ENCODE peak calls at places on chromosomes 13 and 19, in eight cellular contexts. I is colonic mucosa; E is cardiac muscle cell; L is psoas muscle; B is naive thymus-derived CD4-positive, alpha-beta T cell; C is effector memory CD4-positive, alpha-beta T cell; D is GM23248; H is thyroid gland. Z is an unnamed sample.

GRCh38 chr13:108376308-108376707 is 106.8 kb downstream of the TNFSF13B start:
- DNase-seq in I (no peak), E (no peak), L (no peak), B (no peak), C (no peak), D (no peak), H (no peak), Z (no peak)

GRCh38 chr19:7839476-7839875 is 9.5 kb downstream of the EVI5L start:
- DNase-seq in I (no peak), E (no peak), L (no peak), B (no peak), C (no peak), D (no peak), H (no peak), Z (no peak)

GRCh38 chr19:46428278-46429141 is at the start of gene PNMA8C:
- DNase-seq in I (no peak), E (peak; percentile 72), L (peak; percentile 80), B (no peak), C (no peak), D (peak; percentile 78), H (peak; percentile 66), Z (no peak)

GRCh38 chr13:32210081-32210480 is 105.1 kb downstream of the ZAR1L start:
- DNase-seq in I (no peak), E (no peak), L (no peak), B (no peak), C (no peak), D (no peak), H (no peak), Z (no peak)

GRCh38 chr19:14433454-14434156 is 499 bp downstream of the PKN1 start:
- DNase-seq in I (peak; percentile 80), E (no peak), L (no peak), B (peak; percentile 55), C (peak; percentile 39), D (peak; percentile 39), H (peak; percentile 65), Z (no peak)

GRCh38 chr19:19211499-19212432 is at the start of gene NCAN:
- DNase-seq in I (no peak), E (peak; percentile 65), L (no peak), B (no peak), C (no peak), D (no peak), H (no peak), Z (no peak)

GRCh38 chr13:104143760-104144406 is 1077.7 kb upstream of the SLC10A2 start:
- DNase-seq in I (no peak), E (peak; percentile 29), L (no peak), B (no peak), C (no peak), D (no peak), H (no peak), Z (no peak)

GRCh38 chr13:50990540-50991506 is 81.2 kb downstream of the RNASEH2B start:
- DNase-seq in I (no peak), E (peak; percentile 50), L (peak; percentile 75), B (no peak), C (no peak), D (peak; percentile 87), H (no peak), Z (no peak)

GRCh38 chr19:46426506-46427162 is 2.1 kb downstream of the PNMA8C start:
- DNase-seq in I (peak; percentile 54), E (peak; percentile 95), L (peak; percentile 85), B (no peak), C (no peak), D (peak; percentile 89), H (peak; percentile 86), Z (no peak)

GRCh38 chr19:2575734-2576481 is 100.0 kb downstream of the GADD45B start:
- DNase-seq in I (peak; percentile 47), E (no peak), L (peak; percentile 94), B (no peak), C (no peak), D (peak; percentile 97), H (peak; percentile 48), Z (no peak)

DNA sequence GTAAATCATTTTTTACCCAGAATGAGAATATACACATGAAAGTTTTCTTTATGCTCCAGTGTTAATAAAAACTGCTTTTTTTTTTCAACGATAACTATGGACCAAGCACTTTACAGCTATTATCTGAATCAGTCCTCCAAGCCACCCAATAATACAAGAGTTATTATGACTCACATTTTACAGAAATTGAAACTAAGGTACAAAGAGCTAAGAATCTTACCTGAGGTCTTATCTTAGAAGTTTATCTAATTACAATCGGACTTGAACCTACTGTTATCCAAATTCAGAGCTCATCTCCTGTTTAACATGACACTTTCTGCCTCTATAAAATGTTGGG is 6.6 kb upstream of the FOXO1 start:
- DNase-seq in I (no peak), E (no peak), L (no peak), B (no peak), C (no peak), D (no peak), H (no peak), Z (no peak)
- H3K27ac ChIP-seq in I (no peak overlapping the region), E (no peak overlapping the region), L (peak overlapping the region; percentile 4), B (no peak overlapping the region), C (no peak overlapping the region), D (no peak overlapping the region), H (no peak overlapping the region), Z (peak overlapping the region; percentile 59)

DNA sequence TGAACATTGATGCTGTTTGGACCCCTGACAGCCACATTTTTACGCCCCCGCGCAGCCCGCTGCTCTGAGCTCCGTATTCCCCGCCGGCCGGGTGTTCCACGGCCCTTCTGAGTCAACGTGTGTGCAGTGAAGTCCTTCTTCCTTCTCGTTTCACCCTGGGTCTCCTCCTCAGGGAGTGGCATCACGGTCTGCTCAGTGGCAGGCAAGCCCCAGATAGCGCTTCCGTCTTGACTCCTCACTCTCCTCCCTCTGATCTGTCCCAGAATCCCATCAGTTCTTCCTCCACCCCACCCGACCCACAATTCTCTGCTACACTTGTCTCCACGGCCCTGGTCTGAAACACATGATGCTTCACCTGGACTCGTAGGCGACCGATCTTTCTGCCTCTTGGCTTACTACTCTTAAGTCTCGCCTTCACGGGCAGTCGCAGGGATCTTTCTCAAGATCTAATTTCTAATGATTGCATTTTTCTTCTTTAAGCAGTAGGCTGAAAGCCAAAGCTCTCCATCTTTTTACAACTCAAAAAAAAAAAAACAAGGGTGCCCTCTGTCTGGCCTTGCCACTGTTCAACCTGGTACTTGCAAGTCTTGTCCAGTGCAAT is 33.9 kb downstream of the CCNE1 start:
- DNase-seq in I (peak; percentile 67), E (peak; percentile 53), L (peak; percentile 45), B (peak; percentile 37), C (peak; percentile 8), D (peak; percentile 71), H (peak; percentile 31), Z (no peak)
- H3K27ac ChIP-seq in I (peak overlapping the region; percentile 77), E (peak overlapping the region; percentile 61), L (peak overlapping the region; percentile 82), B (peak overlapping the region; percentile 92), C (peak overlapping the region; percentile 73), D (peak overlapping the region; percentile 18), H (no peak overlapping the region), Z (peak overlapping the region; percentile 73)

GRCh38 chr19:36009633-36010379 is 1.2 kb upstream of the SYNE4 start:
- DNase-seq in I (no peak), E (no peak), L (no peak), B (no peak), C (no peak), D (no peak), H (no peak), Z (no peak)

GRCh38 chr19:36009220-36009619 is 607 bp upstream of the SYNE4 start:
- DNase-seq in I (peak; percentile 72), E (peak; percentile 65), L (peak; percentile 80), B (no peak), C (no peak), D (peak; percentile 93), H (peak; percentile 76), Z (no peak)

GRCh38 chr19:36010402-36010801 is 1.8 kb upstream of the SYNE4 start:
- DNase-seq in I (no peak), E (no peak), L (no peak), B (no peak), C (no peak), D (no peak), H (no peak), Z (no peak)

GRCh38 chr19:36006955-36007354 is 1.7 kb downstream of the SYNE4 start:
- DNase-seq in I (no peak), E (no peak), L (no peak), B (no peak), C (no peak), D (no peak), H (no peak), Z (no peak)

GRCh38 chr19:36008336-36008978 is at the start of gene SYNE4:
- DNase-seq in I (peak; percentile 81), E (peak; percentile 56), L (no peak), B (no peak), C (no peak), D (peak; percentile 12), H (peak; percentile 90), Z (no peak)
- H3K27ac ChIP-seq in I (peak within 1 kb of the TSS; percentile 75), E (no peak within 1 kb of the TSS), L (no peak within 1 kb of the TSS), B (peak within 1 kb of the TSS; percentile 38), C (no peak within 1 kb of the TSS), D (no peak within 1 kb of the TSS), H (peak within 1 kb of the TSS; percentile 71), Z (peak within 1 kb of the TSS; percentile 29)

GRCh38 chr13:110000534-110001345 is 214.4 kb upstream of the IRS2 start:
- DNase-seq in I (no peak), E (no peak), L (no peak), B (no peak), C (no peak), D (peak; percentile 63), H (no peak), Z (no peak)
- H3K27ac ChIP-seq in I (no peak overlapping the region), E (no peak overlapping the region), L (no peak overlapping the region), B (no peak overlapping the region), C (no peak overlapping the region), D (peak overlapping the region; percentile 19), H (no peak overlapping the region), Z (no peak overlapping the region)

GRCh38 chr13:66915596-66916185 is 314.4 kb downstream of the PCDH9 start:
- DNase-seq in I (no peak), E (no peak), L (no peak), B (no peak), C (no peak), D (no peak), H (no peak), Z (no peak)
- H3K27ac ChIP-seq in I (no peak overlapping the region), E (no peak overlapping the region), L (no peak overlapping the region), B (no peak overlapping the region), C (no peak overlapping the region), D (no peak overlapping the region), H (no peak overlapping the region), Z (no peak overlapping the region)

DNA sequence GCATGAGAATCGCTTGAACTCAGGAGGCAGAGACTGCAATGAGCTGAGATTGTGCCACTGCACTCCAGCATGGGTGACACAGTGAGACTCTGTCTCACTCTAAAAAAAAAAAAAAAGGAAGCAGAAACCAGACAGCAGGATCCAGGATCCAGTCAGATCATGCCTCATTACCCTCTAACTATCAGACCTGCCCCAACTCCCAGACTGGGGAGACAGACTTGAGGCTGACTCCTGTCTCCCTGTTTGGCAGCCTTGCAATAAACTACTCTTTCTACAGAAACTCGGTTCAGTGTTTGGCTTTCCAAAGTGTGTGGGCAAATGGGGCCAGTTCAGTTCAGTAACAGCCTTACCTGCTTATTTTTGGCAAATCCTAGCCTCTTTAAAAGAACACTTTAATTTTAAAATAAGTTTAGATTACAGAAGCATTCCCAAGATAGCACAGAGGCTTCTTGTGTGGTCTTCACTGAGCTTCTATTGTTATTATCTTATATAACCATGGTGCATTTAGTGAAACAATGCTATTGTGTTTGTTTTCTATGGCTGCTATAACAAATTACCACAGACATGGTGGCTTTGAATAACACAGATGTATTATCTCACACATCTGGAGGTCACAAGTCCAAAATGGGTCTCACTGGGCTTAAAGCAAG is 18.5 kb downstream of the RASL11A start:
- DNase-seq in I (no peak), E (no peak), L (no peak), B (no peak), C (no peak), D (no peak), H (no peak), Z (no peak)
- H3K27ac ChIP-seq in I (no peak overlapping the region), E (no peak overlapping the region), L (no peak overlapping the region), B (no peak overlapping the region), C (no peak overlapping the region), D (no peak overlapping the region), H (no peak overlapping the region), Z (no peak overlapping the region)

GRCh38 chr13:106491463-106491862 is 44.0 kb downstream of the EFNB2 start:
- DNase-seq in I (no peak), E (no peak), L (no peak), B (no peak), C (no peak), D (no peak), H (no peak), Z (no peak)
- H3K27ac ChIP-seq in I (no peak overlapping the region), E (no peak overlapping the region), L (no peak overlapping the region), B (no peak overlapping the region), C (no peak overlapping the region), D (no peak overlapping the region), H (no peak overlapping the region), Z (no peak overlapping the region)